ENCODE peak calls at places on chromosomes 1 and 21, in eight cellular contexts. U is IMR-90, O is pancreas, L is adipocyte, Z is neuronal stem cell, S is H9, Y is uterus, Q is ovary. E is an unnamed sample.

GRCh38 chr1:165893507-165893906 is 66.1 kb downstream of the UCK2 start:
- DNase-seq in U (no peak), O (no peak), L (no peak), Z (no peak), S (no peak), Y (no peak), Q (no peak), E (no peak)

GRCh38 chr1:41160498-41161110 is 81.5 kb downstream of the SCMH1 start:
- DNase-seq in U (no peak), O (no peak), L (no peak), Z (no peak), S (no peak), Y (no peak), Q (no peak), E (no peak)

GRCh38 chr21:34528131-34528561 is 16.1 kb upstream of the KCNE1 start:
- DNase-seq in U (peak; percentile 51), O (no peak), L (no peak), Z (no peak), S (no peak), Y (no peak), Q (no peak), E (no peak)

GRCh38 chr1:111690306-111690617 is 48.9 kb downstream of the INKA2 start:
- DNase-seq in U (peak; percentile 91), O (peak; percentile 51), L (peak; percentile 98), Z (no peak), S (no peak), Y (peak; percentile 64), Q (peak; percentile 63), E (no peak)

GRCh38 chr1:243268284-243268653 is 12.4 kb downstream of the SDCCAG8 start:
- DNase-seq in U (peak; percentile 96), O (no peak), L (peak; percentile 70), Z (no peak), S (no peak), Y (no peak), Q (no peak), E (peak; percentile 89)

GRCh38 chr1:46621930-46622329 is 5.3 kb upstream of the MOB3C start:
- DNase-seq in U (no peak), O (no peak), L (no peak), Z (no peak), S (no peak), Y (no peak), Q (no peak), E (no peak)

GRCh38 chr1:71049951-71050598 is 2.5 kb upstream of the PTGER3 start:
- DNase-seq in U (peak; percentile 72), O (no peak), L (peak; percentile 87), Z (peak; percentile 70), S (no peak), Y (peak; percentile 29), Q (no peak), E (peak; percentile 16)

GRCh38 chr1:172360960-172361359 is 59.5 kb upstream of the C1orf105 start:
- DNase-seq in U (no peak), O (no peak), L (no peak), Z (no peak), S (no peak), Y (no peak), Q (no peak), E (no peak)

GRCh38 chr1:16009678-16010077 is 5.6 kb downstream of the SRARP start:
- DNase-seq in U (no peak), O (peak; percentile 12), L (no peak), Z (no peak), S (peak; percentile 26), Y (no peak), Q (peak; percentile 26), E (no peak)

GRCh38 chr1:24688621-24689195 is 45.6 kb downstream of the SRRM1 start:
- DNase-seq in U (peak; percentile 61), O (peak; percentile 69), L (peak; percentile 90), Z (peak; percentile 70), S (peak; percentile 84), Y (peak; percentile 76), Q (peak; percentile 73), E (no peak)

GRCh38 chr1:211487672-211488208 is 4.2 kb downstream of the RD3 start:
- DNase-seq in U (no peak), O (no peak), L (no peak), Z (no peak), S (no peak), Y (no peak), Q (no peak), E (no peak)

GRCh38 chr1:97094257-97094972 is 372.8 kb downstream of the PTBP2 start:
- DNase-seq in U (peak; percentile 94), O (no peak), L (peak; percentile 77), Z (no peak), S (no peak), Y (no peak), Q (no peak), E (peak; percentile 1)

GRCh38 chr1:235919127-235919796 is 52.6 kb upstream of the LYST start:
- DNase-seq in U (no peak), O (no peak), L (peak; percentile 70), Z (no peak), S (no peak), Y (no peak), Q (no peak), E (no peak)

GRCh38 chr1:40876436-40876761 is 14.2 kb upstream of the CITED4 start:
- DNase-seq in U (no peak), O (no peak), L (no peak), Z (no peak), S (no peak), Y (no peak), Q (no peak), E (no peak)

GRCh38 chr1:8866173-8866791 is 12.2 kb downstream of the ENO1 start:
- DNase-seq in U (no peak), O (no peak), L (no peak), Z (no peak), S (no peak), Y (no peak), Q (no peak), E (no peak)

GRCh38 chr1:8866792-8867415 is 11.6 kb downstream of the ENO1 start:
- DNase-seq in U (no peak), O (no peak), L (no peak), Z (no peak), S (no peak), Y (no peak), Q (no peak), E (no peak)

GRCh38 chr1:8863712-8864324 is 14.7 kb downstream of the ENO1 start:
- DNase-seq in U (no peak), O (no peak), L (no peak), Z (no peak), S (no peak), Y (no peak), Q (no peak), E (no peak)

GRCh38 chr1:8863138-8863537 is 15.3 kb downstream of the ENO1 start:
- DNase-seq in U (no peak), O (no peak), L (no peak), Z (no peak), S (no peak), Y (no peak), Q (no peak), E (no peak)

GRCh38 chr1:8864713-8865397 is 13.6 kb downstream of the ENO1 start:
- DNase-seq in U (no peak), O (no peak), L (no peak), Z (no peak), S (no peak), Y (no peak), Q (no peak), E (no peak)
- H3K4me1 ChIP-seq in U (peaks cover 7% of the 10 kb centered on the region), O (no peaks in the 10 kb centered on the region), L (peaks cover 24% of the 10 kb centered on the region), Z (peaks cover 6% of the 10 kb centered on the region), S (no peaks in the 10 kb centered on the region), Y (no peaks in the 10 kb centered on the region), Q (no peaks in the 10 kb centered on the region), E (no peaks in the 10 kb centered on the region)

GRCh38 chr1:5402618-5403017 is 589.6 kb downstream of the NPHP4 start:
- DNase-seq in U (no peak), O (no peak), L (no peak), Z (no peak), S (no peak), Y (no peak), Q (no peak), E (no peak)
- H3K9me3 ChIP-seq in U (peaks cover 42% of the 10 kb centered on the region), O (no peaks in the 10 kb centered on the region), L (no peaks in the 10 kb centered on the region), Z (no peaks in the 10 kb centered on the region), S (no peaks in the 10 kb centered on the region), Y (no peaks in the 10 kb centered on the region), Q (no peaks in the 10 kb centered on the region), E (no peaks in the 10 kb centered on the region)

GRCh38 chr1:21568809-21569385 is 59.7 kb downstream of the ALPL start:
- DNase-seq in U (no peak), O (no peak), L (no peak), Z (no peak), S (no peak), Y (no peak), Q (no peak), E (no peak)

GRCh38 chr1:21569820-21570527 is 60.8 kb downstream of the ALPL start:
- DNase-seq in U (no peak), O (no peak), L (no peak), Z (no peak), S (no peak), Y (no peak), Q (no peak), E (no peak)

GRCh38 chr1:21572141-21572540 is 62.9 kb downstream of the ALPL start:
- DNase-seq in U (no peak), O (no peak), L (no peak), Z (no peak), S (no peak), Y (no peak), Q (no peak), E (no peak)

GRCh38 chr1:21570885-21571284 is 61.7 kb downstream of the ALPL start:
- DNase-seq in U (no peak), O (no peak), L (no peak), Z (no peak), S (no peak), Y (no peak), Q (no peak), E (no peak)

DNA sequence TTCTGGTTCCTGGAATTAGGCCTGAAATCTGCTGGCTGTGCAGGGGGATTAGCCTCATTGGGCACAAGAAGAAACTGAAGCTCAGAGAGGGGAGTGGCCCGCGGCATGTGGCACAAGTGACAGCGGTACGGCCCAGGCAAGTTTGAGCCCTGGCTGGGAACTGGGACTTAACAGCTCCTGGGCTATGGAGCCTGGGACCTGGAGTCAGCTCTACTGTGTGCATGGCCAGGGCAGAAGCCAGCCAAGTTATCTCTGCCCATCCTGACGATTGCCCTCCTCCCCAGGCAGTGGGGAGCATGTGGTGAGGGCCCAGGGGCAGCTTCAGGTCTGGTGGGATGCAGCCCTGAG is 61.3 kb downstream of the ALPL start:
- DNase-seq in U (no peak), O (no peak), L (no peak), Z (no peak), S (no peak), Y (no peak), Q (no peak), E (no peak)
- H3K27me3 ChIP-seq in U (no peaks in the 10 kb centered on the region), O (no peaks in the 10 kb centered on the region), L (no peaks in the 10 kb centered on the region), Z (peaks cover 2% of the 10 kb centered on the region), S (no peaks in the 10 kb centered on the region), Y (no peaks in the 10 kb centered on the region), Q (no peaks in the 10 kb centered on the region), E (no peaks in the 10 kb centered on the region)

DNA sequence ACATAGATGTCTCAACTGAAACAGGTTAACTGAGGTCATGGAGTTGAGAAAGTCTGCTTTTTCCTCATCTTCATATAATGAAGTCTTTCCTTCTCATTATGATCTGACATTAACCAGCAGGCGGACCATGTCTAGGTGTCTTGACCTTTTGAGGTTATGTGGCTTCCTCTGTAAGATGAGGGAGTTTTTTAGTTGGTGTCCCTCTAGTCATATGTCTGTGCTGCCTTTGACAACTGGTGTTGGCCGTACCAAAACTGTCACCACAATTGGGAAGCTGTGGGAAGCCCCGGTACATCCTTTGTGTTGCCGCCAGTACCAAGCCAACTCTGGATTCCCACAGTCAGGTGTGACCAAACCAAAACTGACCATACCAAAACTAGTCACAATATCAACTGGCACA is 105.1 kb downstream of the PBX1 start:
- DNase-seq in U (no peak), O (no peak), L (no peak), Z (no peak), S (no peak), Y (no peak), Q (no peak), E (no peak)
- H3K4me1 ChIP-seq in U (peaks cover 4% of the 10 kb centered on the region), O (peaks cover 47% of the 10 kb centered on the region), L (peaks cover 2% of the 10 kb centered on the region), Z (peaks cover 3% of the 10 kb centered on the region), S (peaks cover 8% of the 10 kb centered on the region), Y (peaks cover 5% of the 10 kb centered on the region), Q (peaks cover 16% of the 10 kb centered on the region), E (peaks cover 44% of the 10 kb centered on the region)